ENCODE peak calls at places on chromosome 19, in six cellular contexts. One of them, this sample, is unnamed. For H3K4me1, the result is how much of the 10 kb centered on the place peaks cover.

GRCh38 chr19:6718741-6719539 is 1.5 kb downstream of the C3 start:
- DNase-seq in HAP-1: no peak
- DNase-seq in mesendoderm: peak
- DNase-seq in A549: peak
- DNase-seq in thoracic aorta: no peak
- DNase-seq in tibial nerve: no peak
- DNase-seq in this sample: no peak

GRCh38 chr19:37594982-37595382 is 306 bp downstream of the ZNF540 start:
- DNase-seq in HAP-1: no peak
- DNase-seq in mesendoderm: no peak
- DNase-seq in A549: peak
- DNase-seq in thoracic aorta: peak
- DNase-seq in tibial nerve: peak
- DNase-seq in this sample: peak

GRCh38 chr19:4089400-4089908 is 22.8 kb upstream of the ZBTB7A start:
- DNase-seq in HAP-1: no peak
- DNase-seq in mesendoderm: no peak
- DNase-seq in A549: no peak
- DNase-seq in thoracic aorta: no peak
- DNase-seq in tibial nerve: no peak
- DNase-seq in this sample: peak

GRCh38 chr19:33818426-33818825 is 21.8 kb downstream of the KCTD15 start:
- DNase-seq in HAP-1: no peak
- DNase-seq in mesendoderm: no peak
- DNase-seq in A549: no peak
- DNase-seq in thoracic aorta: no peak
- DNase-seq in tibial nerve: no peak
- DNase-seq in this sample: no peak

GRCh38 chr19:39494661-39495060 is 4.1 kb upstream of the DLL3 start:
- DNase-seq in HAP-1: no peak
- DNase-seq in mesendoderm: no peak
- DNase-seq in A549: no peak
- DNase-seq in thoracic aorta: no peak
- DNase-seq in tibial nerve: no peak
- DNase-seq in this sample: no peak

GRCh38 chr19:18932216-18932841 is 8.7 kb downstream of the HOMER3 start:
- DNase-seq in HAP-1: peak
- DNase-seq in mesendoderm: peak
- DNase-seq in A549: peak
- DNase-seq in thoracic aorta: peak
- DNase-seq in tibial nerve: peak
- DNase-seq in this sample: peak

GRCh38 chr19:14088634-14089411 is 1.7 kb downstream of the SAMD1 start:
- DNase-seq in HAP-1: no peak
- DNase-seq in mesendoderm: no peak
- DNase-seq in A549: no peak
- DNase-seq in thoracic aorta: no peak
- DNase-seq in tibial nerve: no peak
- DNase-seq in this sample: no peak

GRCh38 chr19:21439372-21439771 is 42.4 kb downstream of the ZNF493 start:
- DNase-seq in HAP-1: no peak
- DNase-seq in mesendoderm: no peak
- DNase-seq in A549: no peak
- DNase-seq in thoracic aorta: no peak
- DNase-seq in tibial nerve: no peak
- DNase-seq in this sample: no peak

GRCh38 chr19:10568444-10568825 is 344 bp downstream of the CDKN2D start:
- DNase-seq in HAP-1: peak
- DNase-seq in mesendoderm: peak
- DNase-seq in A549: no peak
- DNase-seq in thoracic aorta: no peak
- DNase-seq in tibial nerve: no peak
- DNase-seq in this sample: peak

GRCh38 chr19:10260141-10260584 is 8.1 kb downstream of the MRPL4 start:
- DNase-seq in HAP-1: no peak
- DNase-seq in mesendoderm: no peak
- DNase-seq in A549: no peak
- DNase-seq in thoracic aorta: no peak
- DNase-seq in tibial nerve: no peak
- DNase-seq in this sample: no peak

GRCh38 chr19:17751103-17751911 is at the start of gene FCHO1:
- DNase-seq in HAP-1: no peak
- DNase-seq in mesendoderm: no peak
- DNase-seq in A549: no peak
- DNase-seq in thoracic aorta: no peak
- DNase-seq in tibial nerve: no peak
- DNase-seq in this sample: peak

GRCh38 chr19:5865772-5866171 is 4.6 kb downstream of the FUT5 start:
- DNase-seq in HAP-1: no peak
- DNase-seq in mesendoderm: no peak
- DNase-seq in A549: no peak
- DNase-seq in thoracic aorta: no peak
- DNase-seq in tibial nerve: no peak
- DNase-seq in this sample: no peak

GRCh38 chr19:56167064-56167578 is 8.7 kb upstream of the GALP start:
- DNase-seq in HAP-1: no peak
- DNase-seq in mesendoderm: peak
- DNase-seq in A549: no peak
- DNase-seq in thoracic aorta: no peak
- DNase-seq in tibial nerve: no peak
- DNase-seq in this sample: no peak

GRCh38 chr19:28430214-28430613 is 782.7 kb downstream of the UQCRFS1 start:
- DNase-seq in HAP-1: no peak
- DNase-seq in mesendoderm: no peak
- DNase-seq in A549: no peak
- DNase-seq in thoracic aorta: no peak
- DNase-seq in tibial nerve: no peak
- DNase-seq in this sample: no peak

GRCh38 chr19:17406039-17406886 is 833 bp upstream of the BST2 start:
- DNase-seq in HAP-1: no peak
- DNase-seq in mesendoderm: no peak
- DNase-seq in A549: no peak
- DNase-seq in thoracic aorta: no peak
- DNase-seq in tibial nerve: no peak
- DNase-seq in this sample: no peak

GRCh38 chr19:4984448-4984990 is 15.6 kb downstream of the KDM4B start:
- DNase-seq in HAP-1: no peak
- DNase-seq in mesendoderm: no peak
- DNase-seq in A549: no peak
- DNase-seq in thoracic aorta: no peak
- DNase-seq in tibial nerve: no peak
- DNase-seq in this sample: no peak

GRCh38 chr19:21482863-21483276 is 22.5 kb upstream of the ZNF429 start:
- DNase-seq in HAP-1: no peak
- DNase-seq in mesendoderm: peak
- DNase-seq in A549: no peak
- DNase-seq in thoracic aorta: no peak
- DNase-seq in tibial nerve: no peak
- DNase-seq in this sample: peak

GRCh38 chr19:55493650-55494171 is 5.5 kb downstream of the SSC5D start:
- DNase-seq in HAP-1: no peak
- DNase-seq in mesendoderm: no peak
- DNase-seq in A549: no peak
- DNase-seq in thoracic aorta: no peak
- DNase-seq in tibial nerve: no peak
- DNase-seq in this sample: no peak

GRCh38 chr19:1252221-1252817 is 3.9 kb downstream of the MIDN start:
- DNase-seq in HAP-1: no peak
- DNase-seq in mesendoderm: peak
- DNase-seq in A549: no peak
- DNase-seq in thoracic aorta: peak
- DNase-seq in tibial nerve: peak
- DNase-seq in this sample: peak

GRCh38 chr19:1254081-1254527 is 5.7 kb downstream of the MIDN start:
- DNase-seq in HAP-1: no peak
- DNase-seq in mesendoderm: no peak
- DNase-seq in A549: no peak
- DNase-seq in thoracic aorta: no peak
- DNase-seq in tibial nerve: no peak
- DNase-seq in this sample: no peak

GRCh38 chr19:1254530-1255185 is 6.3 kb downstream of the MIDN start:
- DNase-seq in HAP-1: no peak
- DNase-seq in mesendoderm: no peak
- DNase-seq in A549: no peak
- DNase-seq in thoracic aorta: no peak
- DNase-seq in tibial nerve: no peak
- DNase-seq in this sample: no peak

GRCh38 chr19:1252818-1253513 is 4.6 kb downstream of the MIDN start:
- DNase-seq in HAP-1: no peak
- DNase-seq in mesendoderm: peak
- DNase-seq in A549: no peak
- DNase-seq in thoracic aorta: peak
- DNase-seq in tibial nerve: peak
- DNase-seq in this sample: peak

GRCh38 chr19:1253514-1254080 is 5.2 kb downstream of the MIDN start:
- DNase-seq in HAP-1: no peak
- DNase-seq in mesendoderm: no peak
- DNase-seq in A549: no peak
- DNase-seq in thoracic aorta: no peak
- DNase-seq in tibial nerve: no peak
- DNase-seq in this sample: peak
- H3K4me1 ChIP-seq in HAP-1: under half
- H3K4me1 ChIP-seq in mesendoderm: under half
- H3K4me1 ChIP-seq in A549: under half
- H3K4me1 ChIP-seq in thoracic aorta: half or more
- H3K4me1 ChIP-seq in tibial nerve: half or more
- H3K4me1 ChIP-seq in this sample: under half

GRCh38 chr19:46972301-46972700 is 47.3 kb upstream of the NPAS1 start:
- DNase-seq in HAP-1: no peak
- DNase-seq in mesendoderm: no peak
- DNase-seq in A549: no peak
- DNase-seq in thoracic aorta: no peak
- DNase-seq in tibial nerve: no peak
- DNase-seq in this sample: no peak
- H3K4me1 ChIP-seq in HAP-1: under half
- H3K4me1 ChIP-seq in mesendoderm: under half
- H3K4me1 ChIP-seq in A549: under half
- H3K4me1 ChIP-seq in thoracic aorta: half or more
- H3K4me1 ChIP-seq in tibial nerve: half or more
- H3K4me1 ChIP-seq in this sample: under half

DNA sequence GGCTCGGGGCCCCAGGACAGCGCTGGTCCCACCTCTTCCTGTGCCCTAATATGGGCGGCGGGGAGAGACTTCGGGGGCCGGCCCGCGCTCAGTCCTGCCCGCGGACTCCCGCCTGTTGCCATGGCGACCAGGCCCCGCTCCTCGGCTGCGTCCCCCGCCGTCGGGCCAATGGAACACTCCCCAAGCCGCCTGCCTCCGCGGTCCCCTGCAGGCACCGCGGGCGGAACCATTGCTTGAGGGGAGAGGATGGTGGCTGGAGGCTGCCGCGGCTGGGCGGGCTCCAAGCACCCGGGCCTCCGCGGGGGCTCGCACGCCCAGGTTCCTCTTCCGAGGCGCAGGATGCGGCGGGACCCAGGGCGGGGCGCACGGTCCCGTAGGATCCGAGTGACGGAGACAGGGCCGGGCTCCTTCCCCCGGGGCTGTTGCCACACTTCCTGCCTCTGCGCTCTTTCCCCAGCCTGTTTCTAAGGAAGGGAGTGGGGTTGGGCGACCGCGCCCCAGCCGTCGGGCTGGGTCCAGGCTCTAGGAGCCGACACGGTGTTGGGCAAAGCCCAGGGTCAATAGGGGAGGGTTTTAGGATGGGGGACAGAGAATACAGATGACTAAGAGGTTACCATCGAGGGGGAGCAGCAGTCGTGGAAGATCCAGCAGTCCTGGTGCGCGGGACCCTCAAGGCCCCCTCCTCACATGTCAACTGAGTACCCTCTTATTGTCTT is 1.2 kb upstream of the JUNB start:
- DNase-seq in HAP-1: peak
- DNase-seq in mesendoderm: peak
- DNase-seq in A549: peak
- DNase-seq in thoracic aorta: peak
- DNase-seq in tibial nerve: peak
- DNase-seq in this sample: peak
- H3K4me1 ChIP-seq in HAP-1: under half
- H3K4me1 ChIP-seq in mesendoderm: under half
- H3K4me1 ChIP-seq in A549: half or more
- H3K4me1 ChIP-seq in thoracic aorta: half or more
- H3K4me1 ChIP-seq in tibial nerve: under half
- H3K4me1 ChIP-seq in this sample: under half

DNA sequence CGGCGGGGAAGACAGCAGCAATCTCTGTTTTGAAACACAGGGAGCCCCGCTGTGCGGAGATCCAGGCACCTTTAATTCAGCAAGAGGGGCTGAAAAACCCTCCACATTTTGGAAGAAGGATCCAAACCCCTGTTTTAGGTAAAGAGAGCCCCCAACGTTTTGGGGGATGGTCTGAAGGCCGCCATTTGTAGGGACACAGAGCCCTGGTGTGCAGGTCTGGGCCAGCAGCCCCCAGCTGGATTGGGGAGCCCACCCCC is 3.5 kb upstream of the HOOK2 start:
- DNase-seq in HAP-1: no peak
- DNase-seq in mesendoderm: no peak
- DNase-seq in A549: no peak
- DNase-seq in thoracic aorta: no peak
- DNase-seq in tibial nerve: no peak
- DNase-seq in this sample: no peak
- H3K4me1 ChIP-seq in HAP-1: under half
- H3K4me1 ChIP-seq in mesendoderm: under half
- H3K4me1 ChIP-seq in A549: under half
- H3K4me1 ChIP-seq in thoracic aorta: half or more
- H3K4me1 ChIP-seq in tibial nerve: half or more
- H3K4me1 ChIP-seq in this sample: under half

GRCh38 chr19:49328741-49329140 is 3.8 kb upstream of the SLC6A16 start:
- DNase-seq in HAP-1: no peak
- DNase-seq in mesendoderm: no peak
- DNase-seq in A549: no peak
- DNase-seq in thoracic aorta: no peak
- DNase-seq in tibial nerve: no peak
- DNase-seq in this sample: no peak

GRCh38 chr19:49335071-49335783 is at the start of gene CD37:
- DNase-seq in HAP-1: no peak
- DNase-seq in mesendoderm: no peak
- DNase-seq in A549: no peak
- DNase-seq in thoracic aorta: no peak
- DNase-seq in tibial nerve: no peak
- DNase-seq in this sample: peak

GRCh38 chr19:49327878-49328544 is 3.0 kb upstream of the SLC6A16 start:
- DNase-seq in HAP-1: no peak
- DNase-seq in mesendoderm: peak
- DNase-seq in A549: peak
- DNase-seq in thoracic aorta: no peak
- DNase-seq in tibial nerve: no peak
- DNase-seq in this sample: peak

GRCh38 chr19:49333426-49334288 is 1.5 kb upstream of the CD37 start:
- DNase-seq in HAP-1: no peak
- DNase-seq in mesendoderm: no peak
- DNase-seq in A549: no peak
- DNase-seq in thoracic aorta: no peak
- DNase-seq in tibial nerve: no peak
- DNase-seq in this sample: peak

GRCh38 chr19:49331616-49332055 is 3.6 kb upstream of the CD37 start:
- DNase-seq in HAP-1: peak
- DNase-seq in mesendoderm: peak
- DNase-seq in A549: peak
- DNase-seq in thoracic aorta: no peak
- DNase-seq in tibial nerve: no peak
- DNase-seq in this sample: peak
- H3K4me1 ChIP-seq in HAP-1: under half
- H3K4me1 ChIP-seq in mesendoderm: under half
- H3K4me1 ChIP-seq in A549: under half
- H3K4me1 ChIP-seq in thoracic aorta: under half
- H3K4me1 ChIP-seq in tibial nerve: under half
- H3K4me1 ChIP-seq in this sample: under half

GRCh38 chr19:51141181-51141580 is 920 bp upstream of the SIGLEC7 start:
- DNase-seq in HAP-1: no peak
- DNase-seq in mesendoderm: no peak
- DNase-seq in A549: no peak
- DNase-seq in thoracic aorta: no peak
- DNase-seq in tibial nerve: no peak
- DNase-seq in this sample: no peak
- H3K4me1 ChIP-seq in HAP-1: under half
- H3K4me1 ChIP-seq in mesendoderm: under half
- H3K4me1 ChIP-seq in A549: under half
- H3K4me1 ChIP-seq in thoracic aorta: under half
- H3K4me1 ChIP-seq in tibial nerve: under half
- H3K4me1 ChIP-seq in this sample: under half